ENCODE peak calls at places on chromosomes 5 and 9, in five cellular contexts. Q is NCI-H460; I is psoas muscle; Y is activated naive CD8-positive, alpha-beta T cell treated with anti-CD3 and anti-CD28 coated beads, Interleukin-2, amount 50 U/mL, for 24 hours; N is GM12865. C is an unnamed sample.

GRCh38 chr5:179198865-179199645 is 138.9 kb downstream of the ZNF354C start:
- DNase-seq in I (peak), Q (no peak), Y (no peak), N (no peak), C (peak)

GRCh38 chr5:142015781-142016533 is 3.1 kb upstream of the GNPDA1 start:
- DNase-seq in I (no peak), N (peak), Q (no peak), Y (peak), C (no peak)

GRCh38 chr9:105959491-105959890 is 265.1 kb downstream of the TMEM38B start:
- DNase-seq in Q (no peak), Y (no peak), N (no peak), I (no peak), C (no peak)

GRCh38 chr5:95856501-95856981 is 34.0 kb upstream of the GLRX start:
- DNase-seq in Y (no peak), Q (no peak), N (no peak), I (no peak), C (no peak)

GRCh38 chr9:76571288-76572204 is 112.6 kb downstream of the GCNT1 start:
- DNase-seq in I (no peak), Y (peak), N (peak), Q (no peak), C (peak)

GRCh38 chr5:113256671-113257452 is 177.9 kb downstream of the TSSK1B start:
- DNase-seq in Q (no peak), Y (no peak), N (no peak), I (no peak), C (no peak)

GRCh38 chr9:4836676-4837075 is 43.9 kb downstream of the RCL1 start:
- DNase-seq in N (no peak), I (no peak), Q (no peak), Y (no peak), C (no peak)

GRCh38 chr9:76451234-76451633 is 7.7 kb upstream of the GCNT1 start:
- DNase-seq in N (no peak), I (no peak), Q (no peak), Y (no peak), C (no peak)

GRCh38 chr9:71353723-71354122 is 232.3 kb upstream of the TRPM3 start:
- DNase-seq in N (no peak), Y (no peak), I (no peak), Q (no peak), C (no peak)

GRCh38 chr5:153969563-153969895 is 69.2 kb downstream of the FAM114A2 start:
- DNase-seq in I (no peak), N (no peak), Q (no peak), Y (no peak), C (no peak)

GRCh38 chr5:146703899-146704298 is 174.7 kb downstream of the PPP2R2B start:
- DNase-seq in N (no peak), Q (no peak), I (no peak), Y (no peak), C (no peak)

GRCh38 chr9:127980056-127980705 is 608 bp downstream of the EEIG1 start:
- DNase-seq in Q (no peak), I (peak), Y (peak), N (peak), C (peak)